ENCODE peak calls at places on chromosome 17, in nine cellular contexts. One of them, this sample, is unnamed.

GRCh38 chr17:48546187-48546923 is 1.4 kb upstream of the HOXB2 start:
- DNase-seq in endothelial cell: peak; percentile 41
- DNase-seq in uterus: no peak
- DNase-seq in nephron progenitor cell: peak; percentile 65
- DNase-seq in cardiac fibroblast: peak; percentile 54
- DNase-seq in IMR-90: peak; percentile 52
- DNase-seq in AML-193: no peak
- DNase-seq in NCI-H774: peak; percentile 72
- DNase-seq in activated gamma-delta T cell treated with anti-CD3 and anti-CD28 coated beads, Interleukin-2, amount 50 U/mL, for 16 hours: no peak
- DNase-seq in this sample: no peak

GRCh38 chr17:1764274-1764673 is 2.4 kb downstream of the SERPINF1 start:
- DNase-seq in NCI-H774: no peak
- DNase-seq in IMR-90: peak; percentile 87
- DNase-seq in nephron progenitor cell: no peak
- DNase-seq in cardiac fibroblast: peak; percentile 96
- DNase-seq in uterus: peak; percentile 80
- DNase-seq in endothelial cell: no peak
- DNase-seq in activated gamma-delta T cell treated with anti-CD3 and anti-CD28 coated beads, Interleukin-2, amount 50 U/mL, for 16 hours: peak; percentile 20
- DNase-seq in AML-193: peak; percentile 27
- DNase-seq in this sample: peak; percentile 82

GRCh38 chr17:78925234-78925633 is at the start of gene TIMP2:
- DNase-seq in uterus: peak; percentile 95
- DNase-seq in endothelial cell: peak; percentile 84
- DNase-seq in AML-193: peak; percentile 83
- DNase-seq in nephron progenitor cell: peak; percentile 89
- DNase-seq in IMR-90: peak; percentile 83
- DNase-seq in activated gamma-delta T cell treated with anti-CD3 and anti-CD28 coated beads, Interleukin-2, amount 50 U/mL, for 16 hours: peak; percentile 45
- DNase-seq in NCI-H774: peak; percentile 83
- DNase-seq in cardiac fibroblast: peak; percentile 93
- DNase-seq in this sample: peak; percentile 71

GRCh38 chr17:34656801-34657200 is 77.4 kb downstream of the TMEM132E start:
- DNase-seq in AML-193: no peak
- DNase-seq in NCI-H774: no peak
- DNase-seq in cardiac fibroblast: no peak
- DNase-seq in nephron progenitor cell: no peak
- DNase-seq in endothelial cell: no peak
- DNase-seq in uterus: no peak
- DNase-seq in IMR-90: no peak
- DNase-seq in activated gamma-delta T cell treated with anti-CD3 and anti-CD28 coated beads, Interleukin-2, amount 50 U/mL, for 16 hours: no peak
- DNase-seq in this sample: no peak

GRCh38 chr17:74712756-74713155 is at the start of gene CD300LF:
- DNase-seq in NCI-H774: no peak
- DNase-seq in cardiac fibroblast: no peak
- DNase-seq in activated gamma-delta T cell treated with anti-CD3 and anti-CD28 coated beads, Interleukin-2, amount 50 U/mL, for 16 hours: no peak
- DNase-seq in nephron progenitor cell: no peak
- DNase-seq in AML-193: peak; percentile 95
- DNase-seq in uterus: no peak
- DNase-seq in IMR-90: no peak
- DNase-seq in endothelial cell: no peak
- DNase-seq in this sample: no peak

GRCh38 chr17:61409301-61410099 is 9.9 kb downstream of the TBX2 start:
- DNase-seq in cardiac fibroblast: peak; percentile 79
- DNase-seq in AML-193: peak; percentile 59
- DNase-seq in uterus: peak; percentile 61
- DNase-seq in NCI-H774: no peak
- DNase-seq in IMR-90: peak; percentile 78
- DNase-seq in activated gamma-delta T cell treated with anti-CD3 and anti-CD28 coated beads, Interleukin-2, amount 50 U/mL, for 16 hours: no peak
- DNase-seq in endothelial cell: peak; percentile 76
- DNase-seq in nephron progenitor cell: peak; percentile 79
- DNase-seq in this sample: peak; percentile 61

GRCh38 chr17:19747829-19748806 is at the start of gene ALDH3A1:
- DNase-seq in nephron progenitor cell: no peak
- DNase-seq in cardiac fibroblast: no peak
- DNase-seq in NCI-H774: no peak
- DNase-seq in uterus: no peak
- DNase-seq in AML-193: no peak
- DNase-seq in activated gamma-delta T cell treated with anti-CD3 and anti-CD28 coated beads, Interleukin-2, amount 50 U/mL, for 16 hours: no peak
- DNase-seq in IMR-90: no peak
- DNase-seq in endothelial cell: no peak
- DNase-seq in this sample: no peak

GRCh38 chr17:72618018-72618509 is 474.4 kb downstream of the SLC39A11 start:
- DNase-seq in cardiac fibroblast: peak; percentile 20
- DNase-seq in endothelial cell: no peak
- DNase-seq in AML-193: no peak
- DNase-seq in NCI-H774: no peak
- DNase-seq in nephron progenitor cell: no peak
- DNase-seq in uterus: no peak
- DNase-seq in IMR-90: no peak
- DNase-seq in activated gamma-delta T cell treated with anti-CD3 and anti-CD28 coated beads, Interleukin-2, amount 50 U/mL, for 16 hours: no peak
- DNase-seq in this sample: no peak

GRCh38 chr17:76202516-76202915 is 37.8 kb downstream of the RNF157 start:
- DNase-seq in IMR-90: peak; percentile 9
- DNase-seq in uterus: no peak
- DNase-seq in AML-193: no peak
- DNase-seq in endothelial cell: no peak
- DNase-seq in cardiac fibroblast: no peak
- DNase-seq in NCI-H774: no peak
- DNase-seq in nephron progenitor cell: no peak
- DNase-seq in activated gamma-delta T cell treated with anti-CD3 and anti-CD28 coated beads, Interleukin-2, amount 50 U/mL, for 16 hours: no peak
- DNase-seq in this sample: no peak

GRCh38 chr17:512926-513325 is 160.3 kb upstream of the RPH3AL start:
- DNase-seq in cardiac fibroblast: peak; percentile 27
- DNase-seq in NCI-H774: no peak
- DNase-seq in IMR-90: peak; percentile 11
- DNase-seq in endothelial cell: no peak
- DNase-seq in nephron progenitor cell: no peak
- DNase-seq in uterus: peak; percentile 70
- DNase-seq in activated gamma-delta T cell treated with anti-CD3 and anti-CD28 coated beads, Interleukin-2, amount 50 U/mL, for 16 hours: no peak
- DNase-seq in AML-193: no peak
- DNase-seq in this sample: no peak

GRCh38 chr17:64095144-64095882 is 34.6 kb downstream of the ERN1 start:
- DNase-seq in AML-193: no peak
- DNase-seq in endothelial cell: no peak
- DNase-seq in NCI-H774: peak; percentile 95
- DNase-seq in activated gamma-delta T cell treated with anti-CD3 and anti-CD28 coated beads, Interleukin-2, amount 50 U/mL, for 16 hours: no peak
- DNase-seq in cardiac fibroblast: no peak
- DNase-seq in IMR-90: no peak
- DNase-seq in uterus: no peak
- DNase-seq in nephron progenitor cell: no peak
- DNase-seq in this sample: no peak

GRCh38 chr17:66518108-66518507 is 215.7 kb downstream of the PRKCA start:
- DNase-seq in nephron progenitor cell: no peak
- DNase-seq in NCI-H774: no peak
- DNase-seq in cardiac fibroblast: no peak
- DNase-seq in activated gamma-delta T cell treated with anti-CD3 and anti-CD28 coated beads, Interleukin-2, amount 50 U/mL, for 16 hours: no peak
- DNase-seq in endothelial cell: no peak
- DNase-seq in IMR-90: no peak
- DNase-seq in AML-193: peak; percentile 9
- DNase-seq in uterus: no peak
- DNase-seq in this sample: no peak

GRCh38 chr17:80441133-80441578 is 26.2 kb downstream of the ENDOV start:
- DNase-seq in NCI-H774: no peak
- DNase-seq in activated gamma-delta T cell treated with anti-CD3 and anti-CD28 coated beads, Interleukin-2, amount 50 U/mL, for 16 hours: peak; percentile 20
- DNase-seq in IMR-90: peak; percentile 36
- DNase-seq in uterus: no peak
- DNase-seq in cardiac fibroblast: peak; percentile 49
- DNase-seq in AML-193: no peak
- DNase-seq in endothelial cell: peak; percentile 88
- DNase-seq in nephron progenitor cell: peak; percentile 97
- DNase-seq in this sample: no peak

GRCh38 chr17:74970395-74970794 is 2.2 kb downstream of the HID1 start:
- DNase-seq in AML-193: no peak
- DNase-seq in NCI-H774: no peak
- DNase-seq in IMR-90: no peak
- DNase-seq in activated gamma-delta T cell treated with anti-CD3 and anti-CD28 coated beads, Interleukin-2, amount 50 U/mL, for 16 hours: no peak
- DNase-seq in endothelial cell: peak; percentile 40
- DNase-seq in nephron progenitor cell: no peak
- DNase-seq in uterus: no peak
- DNase-seq in cardiac fibroblast: no peak
- DNase-seq in this sample: no peak

GRCh38 chr17:43330876-43331639 is 67.7 kb upstream of the ARL4D start:
- DNase-seq in IMR-90: peak; percentile 39
- DNase-seq in nephron progenitor cell: no peak
- DNase-seq in uterus: no peak
- DNase-seq in cardiac fibroblast: no peak
- DNase-seq in NCI-H774: no peak
- DNase-seq in endothelial cell: no peak
- DNase-seq in AML-193: no peak
- DNase-seq in activated gamma-delta T cell treated with anti-CD3 and anti-CD28 coated beads, Interleukin-2, amount 50 U/mL, for 16 hours: no peak
- DNase-seq in this sample: no peak

GRCh38 chr17:41402161-41402560 is 4.8 kb upstream of the KRT31 start:
- DNase-seq in activated gamma-delta T cell treated with anti-CD3 and anti-CD28 coated beads, Interleukin-2, amount 50 U/mL, for 16 hours: no peak
- DNase-seq in NCI-H774: no peak
- DNase-seq in nephron progenitor cell: no peak
- DNase-seq in uterus: no peak
- DNase-seq in IMR-90: peak; percentile 20
- DNase-seq in endothelial cell: no peak
- DNase-seq in AML-193: no peak
- DNase-seq in cardiac fibroblast: no peak
- DNase-seq in this sample: no peak

GRCh38 chr17:35486920-35487727 is 38.6 kb upstream of the SLFN13 start:
- DNase-seq in IMR-90: peak; percentile 56
- DNase-seq in NCI-H774: no peak
- DNase-seq in cardiac fibroblast: peak; percentile 72
- DNase-seq in endothelial cell: no peak
- DNase-seq in nephron progenitor cell: no peak
- DNase-seq in activated gamma-delta T cell treated with anti-CD3 and anti-CD28 coated beads, Interleukin-2, amount 50 U/mL, for 16 hours: peak; percentile 73
- DNase-seq in AML-193: peak; percentile 87
- DNase-seq in uterus: peak; percentile 24
- DNase-seq in this sample: peak; percentile 36

GRCh38 chr17:64992325-64992802 is 64.2 kb downstream of the GNA13 start:
- DNase-seq in activated gamma-delta T cell treated with anti-CD3 and anti-CD28 coated beads, Interleukin-2, amount 50 U/mL, for 16 hours: no peak
- DNase-seq in cardiac fibroblast: no peak
- DNase-seq in AML-193: no peak
- DNase-seq in uterus: no peak
- DNase-seq in nephron progenitor cell: peak; percentile 13
- DNase-seq in endothelial cell: no peak
- DNase-seq in NCI-H774: no peak
- DNase-seq in IMR-90: peak; percentile 52
- DNase-seq in this sample: no peak

GRCh38 chr17:66834919-66835454 is at the start of gene CACNG5:
- DNase-seq in cardiac fibroblast: no peak
- DNase-seq in IMR-90: no peak
- DNase-seq in activated gamma-delta T cell treated with anti-CD3 and anti-CD28 coated beads, Interleukin-2, amount 50 U/mL, for 16 hours: no peak
- DNase-seq in NCI-H774: peak; percentile 51
- DNase-seq in endothelial cell: peak; percentile 30
- DNase-seq in AML-193: no peak
- DNase-seq in uterus: no peak
- DNase-seq in nephron progenitor cell: peak; percentile 81
- DNase-seq in this sample: no peak

This sample was measured in stromal cell of bone marrow.